ENCODE peak calls at places on chromosomes 7 and 10, in four cellular contexts. One of them, this sample, is unnamed.

GRCh38 chr7:114082934-114083647 is 164.3 kb upstream of the PPP1R3A start:
- DNase-seq in adrenal gland: peak; percentile 24
- DNase-seq in A673: peak; percentile 12
- DNase-seq in CD4-positive, alpha-beta memory T cell: no peak
- DNase-seq in this sample: no peak

GRCh38 chr10:6109444-6109775 is 20.6 kb downstream of the RBM17 start:
- DNase-seq in adrenal gland: no peak
- DNase-seq in A673: no peak
- DNase-seq in CD4-positive, alpha-beta memory T cell: no peak
- DNase-seq in this sample: no peak

GRCh38 chr10:36534471-36535002 is 590.9 kb upstream of the ANKRD30A start:
- DNase-seq in adrenal gland: no peak
- DNase-seq in A673: peak; percentile 36
- DNase-seq in CD4-positive, alpha-beta memory T cell: no peak
- DNase-seq in this sample: peak; percentile 89

GRCh38 chr7:108395442-108395841 is 60.8 kb downstream of the NRCAM start:
- DNase-seq in adrenal gland: no peak
- DNase-seq in A673: no peak
- DNase-seq in CD4-positive, alpha-beta memory T cell: no peak
- DNase-seq in this sample: no peak

GRCh38 chr10:4767033-4767814 is 58.8 kb upstream of the AKR1E2 start:
- DNase-seq in adrenal gland: no peak
- DNase-seq in A673: peak; percentile 80
- DNase-seq in CD4-positive, alpha-beta memory T cell: peak; percentile 32
- DNase-seq in this sample: peak; percentile 53

GRCh38 chr10:85927952-85928677 is 438.5 kb downstream of the GRID1 start:
- DNase-seq in adrenal gland: no peak
- DNase-seq in A673: peak; percentile 6
- DNase-seq in CD4-positive, alpha-beta memory T cell: no peak
- DNase-seq in this sample: no peak

GRCh38 chr10:5814110-5815107 is 1.2 kb upstream of the GDI2 start:
- DNase-seq in adrenal gland: no peak
- DNase-seq in A673: peak; percentile 45
- DNase-seq in CD4-positive, alpha-beta memory T cell: no peak
- DNase-seq in this sample: no peak

GRCh38 chr7:42198974-42199668 is 37.9 kb downstream of the GLI3 start:
- DNase-seq in adrenal gland: no peak
- DNase-seq in A673: no peak
- DNase-seq in CD4-positive, alpha-beta memory T cell: no peak
- DNase-seq in this sample: no peak

GRCh38 chr10:91194497-91195179 is 25.8 kb upstream of the PCGF5 start:
- DNase-seq in adrenal gland: no peak
- DNase-seq in A673: no peak
- DNase-seq in CD4-positive, alpha-beta memory T cell: no peak
- DNase-seq in this sample: no peak

GRCh38 chr7:108424013-108424412 is 32.2 kb downstream of the NRCAM start:
- DNase-seq in adrenal gland: no peak
- DNase-seq in A673: no peak
- DNase-seq in CD4-positive, alpha-beta memory T cell: no peak
- DNase-seq in this sample: no peak

GRCh38 chr10:103276941-103277712 is at the start of gene INA:
- DNase-seq in adrenal gland: no peak
- DNase-seq in A673: peak; percentile 90
- DNase-seq in CD4-positive, alpha-beta memory T cell: no peak
- DNase-seq in this sample: no peak

GRCh38 chr7:119270045-119270464 is 1002.9 kb upstream of the KCND2 start:
- DNase-seq in adrenal gland: peak; percentile 58
- DNase-seq in A673: peak; percentile 78
- DNase-seq in CD4-positive, alpha-beta memory T cell: peak; percentile 4
- DNase-seq in this sample: peak; percentile 80

GRCh38 chr10:51700228-51700835 is 937 bp upstream of the CSTF2T start:
- DNase-seq in adrenal gland: peak; percentile 43
- DNase-seq in A673: no peak
- DNase-seq in CD4-positive, alpha-beta memory T cell: no peak
- DNase-seq in this sample: peak; percentile 76

GRCh38 chr7:140176271-140176701 is 497 bp downstream of the KDM7A start:
- DNase-seq in adrenal gland: no peak
- DNase-seq in A673: no peak
- DNase-seq in CD4-positive, alpha-beta memory T cell: no peak
- DNase-seq in this sample: peak; percentile 15

GRCh38 chr7:74304550-74304949 is 15.3 kb downstream of the CLIP2 start:
- DNase-seq in adrenal gland: no peak
- DNase-seq in A673: no peak
- DNase-seq in CD4-positive, alpha-beta memory T cell: no peak
- DNase-seq in this sample: no peak

GRCh38 chr10:48627984-48628609 is 23.2 kb upstream of the ARHGAP22 start:
- DNase-seq in adrenal gland: no peak
- DNase-seq in A673: no peak
- DNase-seq in CD4-positive, alpha-beta memory T cell: no peak
- DNase-seq in this sample: no peak

GRCh38 chr7:82085116-82085515 is 315.3 kb upstream of the HGF start:
- DNase-seq in adrenal gland: no peak
- DNase-seq in A673: no peak
- DNase-seq in CD4-positive, alpha-beta memory T cell: no peak
- DNase-seq in this sample: no peak

GRCh38 chr7:129845972-129846327 is 106.8 kb downstream of the UBE2H start:
- DNase-seq in adrenal gland: no peak
- DNase-seq in A673: no peak
- DNase-seq in CD4-positive, alpha-beta memory T cell: no peak
- DNase-seq in this sample: no peak

GRCh38 chr10:63343476-63343875 is 122.3 kb downstream of the JMJD1C start:
- DNase-seq in adrenal gland: no peak
- DNase-seq in A673: no peak
- DNase-seq in CD4-positive, alpha-beta memory T cell: no peak
- DNase-seq in this sample: no peak

GRCh38 chr10:31064334-31064733 is 32.7 kb upstream of the ZNF438 start:
- DNase-seq in adrenal gland: no peak
- DNase-seq in A673: no peak
- DNase-seq in CD4-positive, alpha-beta memory T cell: no peak
- DNase-seq in this sample: no peak

GRCh38 chr7:135980665-135981180 is 3.6 kb upstream of the MTPN start:
- DNase-seq in adrenal gland: peak; percentile 37
- DNase-seq in A673: peak; percentile 93
- DNase-seq in CD4-positive, alpha-beta memory T cell: peak; percentile 83
- DNase-seq in this sample: no peak

GRCh38 chr7:75955293-75955938 is 39.0 kb downstream of the TMEM120A start:
- DNase-seq in adrenal gland: peak; percentile 79
- DNase-seq in A673: no peak
- DNase-seq in CD4-positive, alpha-beta memory T cell: no peak
- DNase-seq in this sample: no peak

GRCh38 chr7:20440472-20441105 is 109.9 kb downstream of the ITGB8 start:
- DNase-seq in adrenal gland: peak; percentile 26
- DNase-seq in A673: peak; percentile 64
- DNase-seq in CD4-positive, alpha-beta memory T cell: no peak
- DNase-seq in this sample: peak; percentile 17

GRCh38 chr7:92206672-92207071 is 27.7 kb upstream of the LRRD1 start:
- DNase-seq in adrenal gland: no peak
- DNase-seq in A673: no peak
- DNase-seq in CD4-positive, alpha-beta memory T cell: no peak
- DNase-seq in this sample: no peak

GRCh38 chr7:114986805-114987204 is 64.9 kb downstream of the MDFIC start:
- DNase-seq in adrenal gland: no peak
- DNase-seq in A673: no peak
- DNase-seq in CD4-positive, alpha-beta memory T cell: no peak
- DNase-seq in this sample: no peak

GRCh38 chr10:95663496-95663895 is 7.0 kb upstream of the ALDH18A1 start:
- DNase-seq in adrenal gland: no peak
- DNase-seq in A673: no peak
- DNase-seq in CD4-positive, alpha-beta memory T cell: no peak
- DNase-seq in this sample: no peak

GRCh38 chr10:58518775-58519174 is 6.1 kb downstream of the BICC1 start:
- DNase-seq in adrenal gland: no peak
- DNase-seq in A673: no peak
- DNase-seq in CD4-positive, alpha-beta memory T cell: no peak
- DNase-seq in this sample: no peak

GRCh38 chr7:133053321-133053891 is 28.5 kb downstream of the CHCHD3 start:
- DNase-seq in adrenal gland: no peak
- DNase-seq in A673: peak; percentile 33
- DNase-seq in CD4-positive, alpha-beta memory T cell: no peak
- DNase-seq in this sample: no peak

GRCh38 chr7:116561697-116562483 is 37.1 kb downstream of the CAV1 start:
- DNase-seq in adrenal gland: no peak
- DNase-seq in A673: no peak
- DNase-seq in CD4-positive, alpha-beta memory T cell: no peak
- DNase-seq in this sample: no peak

DNA sequence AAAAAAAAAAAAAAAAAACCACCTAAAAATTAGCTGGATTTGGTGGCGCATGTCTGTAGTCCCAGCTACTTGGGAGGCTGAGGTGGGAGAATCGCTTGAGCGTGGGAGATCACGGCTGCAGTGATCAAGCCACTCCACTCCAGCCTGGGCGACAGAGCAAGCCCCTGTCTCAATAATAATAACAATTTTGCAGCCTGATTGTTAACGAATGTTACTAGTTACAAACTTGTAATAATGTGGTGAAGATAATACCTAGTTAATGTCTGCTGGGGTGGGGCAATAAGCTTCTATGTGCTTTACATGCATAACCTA is 1.2 kb upstream of the ATAD1 start:
- DNase-seq in adrenal gland: no peak
- DNase-seq in A673: no peak
- DNase-seq in CD4-positive, alpha-beta memory T cell: no peak
- DNase-seq in this sample: no peak
- H3K4me3 ChIP-seq in adrenal gland: no peak overlapping the region
- H3K4me3 ChIP-seq in A673: peak overlapping the region; percentile 77
- H3K4me3 ChIP-seq in CD4-positive, alpha-beta memory T cell: no peak overlapping the region
- H3K4me3 ChIP-seq in this sample: no peak overlapping the region

GRCh38 chr7:44465490-44465889 is 25.0 kb downstream of the NUDCD3 start:
- DNase-seq in adrenal gland: no peak
- DNase-seq in A673: no peak
- DNase-seq in CD4-positive, alpha-beta memory T cell: no peak
- DNase-seq in this sample: no peak

GRCh38 chr7:44461387-44461786 is 29.1 kb downstream of the NUDCD3 start:
- DNase-seq in adrenal gland: no peak
- DNase-seq in A673: peak; percentile 54
- DNase-seq in CD4-positive, alpha-beta memory T cell: peak; percentile 8
- DNase-seq in this sample: no peak

GRCh38 chr7:44460325-44460724 is 30.1 kb downstream of the NUDCD3 start:
- DNase-seq in adrenal gland: no peak
- DNase-seq in A673: no peak
- DNase-seq in CD4-positive, alpha-beta memory T cell: peak; percentile 87
- DNase-seq in this sample: no peak

GRCh38 chr7:44466300-44467216 is 23.9 kb downstream of the NUDCD3 start:
- DNase-seq in adrenal gland: no peak
- DNase-seq in A673: no peak
- DNase-seq in CD4-positive, alpha-beta memory T cell: no peak
- DNase-seq in this sample: no peak

GRCh38 chr7:44463169-44463808 is 27.2 kb downstream of the NUDCD3 start:
- DNase-seq in adrenal gland: no peak
- DNase-seq in A673: peak; percentile 27
- DNase-seq in CD4-positive, alpha-beta memory T cell: no peak
- DNase-seq in this sample: no peak
- H3K36me3 ChIP-seq in adrenal gland: no peaks in the 10 kb centered on the region
- H3K36me3 ChIP-seq in A673: peaks cover 12% of the 10 kb centered on the region
- H3K36me3 ChIP-seq in CD4-positive, alpha-beta memory T cell: peaks cover 18% of the 10 kb centered on the region
- H3K36me3 ChIP-seq in this sample: peaks cover 16% of the 10 kb centered on the region

DNA sequence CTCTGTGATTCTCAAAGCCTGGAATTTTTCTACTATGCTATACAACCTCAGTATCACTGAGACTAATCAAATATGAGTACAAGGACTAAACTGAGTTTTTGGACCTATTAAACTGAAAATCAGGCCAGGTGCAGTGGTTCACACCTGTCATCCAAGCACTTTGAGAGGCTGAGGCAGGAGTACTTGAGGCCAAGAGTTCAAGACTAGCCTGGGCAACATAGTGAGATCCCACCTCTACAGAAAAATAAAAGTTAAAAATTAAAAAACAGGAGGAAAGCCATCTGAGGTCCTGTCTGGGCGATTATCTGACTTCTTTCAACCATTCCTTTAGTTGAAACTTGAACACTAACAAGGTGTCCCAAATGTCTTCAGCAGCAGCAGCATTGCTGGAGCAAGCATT is 7.0 kb downstream of the XRCC2 start:
- DNase-seq in adrenal gland: no peak
- DNase-seq in A673: no peak
- DNase-seq in CD4-positive, alpha-beta memory T cell: no peak
- DNase-seq in this sample: no peak
- H3K27ac ChIP-seq in adrenal gland: no peak overlapping the region
- H3K27ac ChIP-seq in A673: no peak overlapping the region
- H3K27ac ChIP-seq in CD4-positive, alpha-beta memory T cell: no peak overlapping the region
- H3K27ac ChIP-seq in this sample: no peak overlapping the region

DNA sequence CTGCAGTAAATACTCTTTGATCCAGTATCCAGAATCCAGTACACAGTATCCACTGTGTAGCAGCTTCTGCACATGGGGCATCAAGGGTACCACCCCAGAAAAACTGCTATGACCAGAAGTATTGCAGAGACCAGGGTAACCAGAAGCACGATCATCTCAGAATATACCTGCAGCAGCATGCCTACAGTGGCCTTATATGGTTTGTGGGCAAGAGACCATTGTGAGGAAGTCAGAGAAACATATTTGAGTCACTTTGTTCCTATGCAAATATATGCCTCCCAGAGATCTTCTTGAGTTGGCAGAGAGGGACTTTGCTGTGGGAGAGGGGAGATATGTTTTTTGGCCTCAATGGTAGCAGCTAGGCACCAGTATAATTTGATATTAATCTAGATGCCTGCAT is 206.4 kb upstream of the LRRTM3 start:
- DNase-seq in adrenal gland: no peak
- DNase-seq in A673: no peak
- DNase-seq in CD4-positive, alpha-beta memory T cell: no peak
- DNase-seq in this sample: no peak
- H3K4me3 ChIP-seq in adrenal gland: no peak overlapping the region
- H3K4me3 ChIP-seq in A673: no peak overlapping the region
- H3K4me3 ChIP-seq in CD4-positive, alpha-beta memory T cell: no peak overlapping the region
- H3K4me3 ChIP-seq in this sample: no peak overlapping the region